ENCODE peak calls at places on chromosomes 4 and X, in five cellular contexts. One of them, this sample, is unnamed.

GRCh38 chrX:149040873-149041535 is 464.1 kb downstream of the IDS start:
- ATAC-seq in GM12878: peak; percentile 82
- ATAC-seq in HepG2: no peak
- ATAC-seq in K562: no peak
- ATAC-seq in upper lobe of left lung: no peak
- ATAC-seq in this sample: no peak

GRCh38 chr4:140523857-140524742 is at the start of gene ELMOD2:
- ATAC-seq in GM12878: peak; percentile 100
- ATAC-seq in HepG2: peak; percentile 99
- ATAC-seq in K562: peak; percentile 100
- ATAC-seq in upper lobe of left lung: peak; percentile 100
- ATAC-seq in this sample: peak; percentile 100

GRCh38 chrX:70508296-70508911 is 63.8 kb downstream of the DLG3 start:
- ATAC-seq in GM12878: peak; percentile 68
- ATAC-seq in HepG2: no peak
- ATAC-seq in K562: no peak
- ATAC-seq in upper lobe of left lung: no peak
- ATAC-seq in this sample: no peak

GRCh38 chrX:30900227-30900626 is 11.2 kb upstream of the TAB3 start:
- ATAC-seq in GM12878: peak; percentile 40
- ATAC-seq in HepG2: no peak
- ATAC-seq in K562: no peak
- ATAC-seq in upper lobe of left lung: no peak
- ATAC-seq in this sample: no peak

GRCh38 chr4:188811116-188811515 is 671.9 kb downstream of the TRIML1 start:
- ATAC-seq in GM12878: no peak
- ATAC-seq in HepG2: no peak
- ATAC-seq in K562: no peak
- ATAC-seq in upper lobe of left lung: no peak
- ATAC-seq in this sample: no peak

GRCh38 chr4:101158507-101158906 is 188.8 kb downstream of the PPP3CA start:
- ATAC-seq in GM12878: no peak
- ATAC-seq in HepG2: no peak
- ATAC-seq in K562: no peak
- ATAC-seq in upper lobe of left lung: no peak
- ATAC-seq in this sample: no peak

GRCh38 chrX:67780694-67781109 is 236.9 kb downstream of the AR start:
- ATAC-seq in GM12878: no peak
- ATAC-seq in HepG2: no peak
- ATAC-seq in K562: peak; percentile 80
- ATAC-seq in upper lobe of left lung: peak; percentile 90
- ATAC-seq in this sample: peak; percentile 79

GRCh38 chr4:39591290-39591689 is 47.4 kb downstream of the SMIM14 start:
- ATAC-seq in GM12878: no peak
- ATAC-seq in HepG2: peak; percentile 37
- ATAC-seq in K562: peak; percentile 72
- ATAC-seq in upper lobe of left lung: no peak
- ATAC-seq in this sample: no peak

GRCh38 chrX:154596290-154596929 is 11.5 kb downstream of the CTAG1A start:
- ATAC-seq in GM12878: no peak
- ATAC-seq in HepG2: no peak
- ATAC-seq in K562: no peak
- ATAC-seq in upper lobe of left lung: no peak
- ATAC-seq in this sample: no peak

GRCh38 chr4:130479674-130480073 is 1383.7 kb downstream of the C4orf33 start:
- ATAC-seq in GM12878: no peak
- ATAC-seq in HepG2: no peak
- ATAC-seq in K562: no peak
- ATAC-seq in upper lobe of left lung: no peak
- ATAC-seq in this sample: no peak

GRCh38 chrX:73581002-73581628 is 18.1 kb downstream of the CHIC1 start:
- ATAC-seq in GM12878: no peak
- ATAC-seq in HepG2: no peak
- ATAC-seq in K562: no peak
- ATAC-seq in upper lobe of left lung: no peak
- ATAC-seq in this sample: no peak

GRCh38 chr4:150094676-150095075 is 16.4 kb downstream of the DCLK2 start:
- ATAC-seq in GM12878: no peak
- ATAC-seq in HepG2: no peak
- ATAC-seq in K562: no peak
- ATAC-seq in upper lobe of left lung: no peak
- ATAC-seq in this sample: no peak

GRCh38 chr4:68011684-68012083 is 48.4 kb upstream of the TMPRSS11A start:
- ATAC-seq in GM12878: no peak
- ATAC-seq in HepG2: no peak
- ATAC-seq in K562: no peak
- ATAC-seq in upper lobe of left lung: no peak
- ATAC-seq in this sample: no peak

GRCh38 chr4:74376888-74377483 is 12.0 kb downstream of the EREG start:
- ATAC-seq in GM12878: peak; percentile 81
- ATAC-seq in HepG2: peak; percentile 60
- ATAC-seq in K562: peak; percentile 83
- ATAC-seq in upper lobe of left lung: peak; percentile 75
- ATAC-seq in this sample: peak; percentile 48

GRCh38 chrX:47162927-47163583 is 18.0 kb downstream of the RBM10 start:
- ATAC-seq in GM12878: no peak
- ATAC-seq in HepG2: no peak
- ATAC-seq in K562: no peak
- ATAC-seq in upper lobe of left lung: no peak
- ATAC-seq in this sample: no peak

GRCh38 chr4:31021008-31021407 is 300.8 kb downstream of the PCDH7 start:
- ATAC-seq in GM12878: peak; percentile 57
- ATAC-seq in HepG2: no peak
- ATAC-seq in K562: no peak
- ATAC-seq in upper lobe of left lung: no peak
- ATAC-seq in this sample: no peak

GRCh38 chr4:31016322-31017061 is 296.3 kb downstream of the PCDH7 start:
- ATAC-seq in GM12878: no peak
- ATAC-seq in HepG2: no peak
- ATAC-seq in K562: no peak
- ATAC-seq in upper lobe of left lung: no peak
- ATAC-seq in this sample: no peak

GRCh38 chr4:31020363-31020762 is 300.2 kb downstream of the PCDH7 start:
- ATAC-seq in GM12878: no peak
- ATAC-seq in HepG2: no peak
- ATAC-seq in K562: no peak
- ATAC-seq in upper lobe of left lung: no peak
- ATAC-seq in this sample: no peak

DNA sequence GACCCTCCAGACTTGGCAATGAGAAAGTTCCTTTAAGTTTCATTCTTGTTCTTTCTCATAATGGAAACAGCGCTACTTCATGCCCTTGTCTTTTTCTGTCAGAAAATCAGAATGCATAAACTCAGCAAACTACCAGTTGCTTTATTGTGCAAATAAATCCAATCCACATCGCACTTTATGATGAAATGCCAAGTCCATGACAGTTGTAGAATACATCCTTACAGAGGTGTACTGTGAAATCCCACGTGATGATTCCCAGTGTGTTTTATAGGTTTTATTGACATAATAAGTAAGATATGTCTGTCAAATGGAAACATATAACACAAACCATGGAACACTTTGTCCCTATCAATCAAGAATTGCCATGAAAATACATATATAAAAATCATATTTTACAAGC is 295.0 kb downstream of the PCDH7 start:
- ATAC-seq in GM12878: no peak
- ATAC-seq in HepG2: no peak
- ATAC-seq in K562: no peak
- ATAC-seq in upper lobe of left lung: no peak
- ATAC-seq in this sample: no peak
- TF ChIP-seq EP300 in GM12878: no peak
- TF ChIP-seq EP300 in HepG2: no peak
- TF ChIP-seq EP300 in K562: no peak
- TF ChIP-seq EP300 in upper lobe of left lung: no peak
- TF ChIP-seq EP300 in this sample: no peak

DNA sequence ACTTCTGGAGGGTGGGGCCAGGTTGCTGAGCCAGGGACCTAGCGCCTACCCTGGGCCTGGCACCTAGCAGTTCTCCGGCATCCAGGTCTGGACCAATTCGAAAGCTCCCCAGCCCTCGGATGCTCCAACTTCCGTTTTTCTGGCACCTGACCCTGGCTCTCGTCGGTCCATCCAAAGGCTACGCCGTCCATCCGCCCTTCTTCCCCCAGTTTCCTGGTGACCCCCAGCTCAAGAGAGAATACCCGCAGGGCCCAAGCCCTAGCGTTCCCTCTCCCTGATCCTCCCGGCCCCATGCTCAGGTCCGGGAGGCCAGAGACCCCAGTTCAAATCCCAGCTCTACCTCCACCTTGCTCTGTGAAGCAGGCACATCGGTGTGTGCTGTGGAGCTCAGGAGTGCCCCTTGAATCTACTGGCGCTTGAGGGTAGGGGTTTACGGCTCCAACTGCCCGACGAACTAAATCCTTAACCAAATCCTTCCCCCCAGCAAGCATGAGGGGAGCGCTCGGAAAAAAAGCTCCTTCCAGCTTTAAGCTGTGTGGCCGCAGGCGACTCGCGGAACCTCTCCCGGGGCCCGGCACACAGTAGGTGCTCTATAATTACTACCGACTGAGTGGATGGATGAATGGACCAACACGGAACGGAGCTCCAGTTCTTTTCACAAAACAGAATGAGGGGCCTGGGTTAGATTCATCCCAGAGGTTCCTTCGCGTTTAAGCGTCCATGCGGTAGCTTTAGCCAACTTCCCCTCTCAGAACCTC is 1.1 kb downstream of the CRMP1 start:
- ATAC-seq in GM12878: no peak
- ATAC-seq in HepG2: no peak
- ATAC-seq in K562: no peak
- ATAC-seq in upper lobe of left lung: no peak
- ATAC-seq in this sample: no peak
- H3K27me3 ChIP-seq in GM12878: peaks cover 17% of the 10 kb centered on the region
- H3K27me3 ChIP-seq in HepG2: peaks cover 15% of the 10 kb centered on the region
- H3K27me3 ChIP-seq in K562: no peaks in the 10 kb centered on the region
- H3K27me3 ChIP-seq in upper lobe of left lung: no peaks in the 10 kb centered on the region
- H3K27me3 ChIP-seq in this sample: peaks cover 100% of the 10 kb centered on the region

GRCh38 chr4:14667624-14668295 is 334.5 kb upstream of the CPEB2 start:
- ATAC-seq in GM12878: no peak
- ATAC-seq in HepG2: no peak
- ATAC-seq in K562: no peak
- ATAC-seq in upper lobe of left lung: no peak
- ATAC-seq in this sample: no peak
- TF ChIP-seq EP300 in GM12878: no peak
- TF ChIP-seq EP300 in HepG2: no peak
- TF ChIP-seq EP300 in K562: no peak
- TF ChIP-seq EP300 in upper lobe of left lung: no peak
- TF ChIP-seq EP300 in this sample: no peak

DNA sequence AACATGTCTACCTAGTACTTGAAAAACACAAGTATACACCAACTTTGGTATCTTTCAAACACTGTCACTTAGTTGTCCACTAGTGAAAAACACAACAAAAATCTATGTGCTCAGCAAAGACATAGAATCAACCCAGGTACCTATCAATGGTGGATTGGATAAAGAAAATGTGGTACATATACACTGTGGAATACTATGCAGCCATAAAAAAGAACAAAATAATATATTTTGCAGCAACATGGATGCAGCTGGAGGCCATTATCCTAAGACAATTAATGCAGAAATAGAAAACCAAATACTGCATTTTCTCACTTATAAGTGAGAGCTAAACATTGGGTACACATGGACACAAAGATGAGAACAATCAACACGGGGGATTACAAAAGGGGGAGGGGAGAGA is 148.7 kb downstream of the ENOX2 start:
- ATAC-seq in GM12878: no peak
- ATAC-seq in HepG2: no peak
- ATAC-seq in K562: no peak
- ATAC-seq in upper lobe of left lung: no peak
- ATAC-seq in this sample: no peak
- H3K27me3 ChIP-seq in GM12878: no peaks in the 10 kb centered on the region
- H3K27me3 ChIP-seq in HepG2: no peaks in the 10 kb centered on the region
- H3K27me3 ChIP-seq in K562: no peaks in the 10 kb centered on the region
- H3K27me3 ChIP-seq in upper lobe of left lung: no peaks in the 10 kb centered on the region
- H3K27me3 ChIP-seq in this sample: no peaks in the 10 kb centered on the region